ENCODE peak calls at places on chromosomes 5 and 9, in six cellular contexts. O is cardiac muscle cell, L is heart right ventricle, W is heart left ventricle, T is WERI-Rb-1, Y is SK-N-SH. J is an unnamed sample.

GRCh38 chr5:38556599-38557308 is at the start of gene LIFR:
- DNase-seq in O (peak), L (peak), W (peak), Y (peak), T (peak), J (peak)

GRCh38 chr5:146588331-146588730 is 72.3 kb upstream of the GPR151 start:
- DNase-seq in Y (no peak), W (no peak), O (no peak), T (no peak), L (no peak), J (peak)

GRCh38 chr5:37054391-37054790 is 177.8 kb downstream of the NIPBL start:
- DNase-seq in O (no peak), T (no peak), W (no peak), L (no peak), Y (peak), J (no peak)

GRCh38 chr5:4720831-4721230 is 419.3 kb upstream of the ADAMTS16 start:
- DNase-seq in W (peak), T (no peak), Y (no peak), L (no peak), O (no peak), J (peak)

GRCh38 chr5:40691894-40692293 is 12.2 kb downstream of the PTGER4 start:
- DNase-seq in O (no peak), T (no peak), W (no peak), L (no peak), Y (no peak), J (no peak)

GRCh38 chr5:112228672-112229071 is 190.4 kb downstream of the EPB41L4A start:
- DNase-seq in L (peak), Y (no peak), T (no peak), W (peak), O (peak), J (peak)

GRCh38 chr9:109401169-109401989 is 80.5 kb upstream of the EPB41L4B start:
- DNase-seq in T (peak), O (peak), Y (peak), W (no peak), L (no peak), J (peak)

GRCh38 chr5:79507251-79508205 is 6.4 kb downstream of the HOMER1 start:
- DNase-seq in Y (no peak), O (no peak), T (no peak), L (no peak), W (no peak), J (no peak)

GRCh38 chr9:20662156-20662555 is 21.9 kb upstream of the FOCAD start:
- DNase-seq in O (no peak), L (no peak), W (no peak), T (no peak), Y (peak), J (no peak)

GRCh38 chr9:4604678-4605095 is 57.4 kb upstream of the PLPP6 start:
- DNase-seq in Y (peak), L (peak), W (peak), O (peak), T (peak), J (peak)

GRCh38 chr5:151906246-151906645 is 18.4 kb downstream of the GLRA1 start:
- DNase-seq in O (no peak), Y (no peak), W (no peak), L (no peak), T (no peak), J (no peak)
- TF ChIP-seq CTCF in O (no peak), Y (no peak), W (no peak), L (no peak), T (no peak), J (no peak)

GRCh38 chr9:2321523-2322148 is 300.0 kb upstream of the VLDLR start:
- DNase-seq in W (no peak), O (no peak), T (no peak), Y (no peak), L (no peak), J (no peak)
- TF ChIP-seq CTCF in W (no peak), O (peak), T (no peak), Y (peak), L (peak), J (no peak)

DNA sequence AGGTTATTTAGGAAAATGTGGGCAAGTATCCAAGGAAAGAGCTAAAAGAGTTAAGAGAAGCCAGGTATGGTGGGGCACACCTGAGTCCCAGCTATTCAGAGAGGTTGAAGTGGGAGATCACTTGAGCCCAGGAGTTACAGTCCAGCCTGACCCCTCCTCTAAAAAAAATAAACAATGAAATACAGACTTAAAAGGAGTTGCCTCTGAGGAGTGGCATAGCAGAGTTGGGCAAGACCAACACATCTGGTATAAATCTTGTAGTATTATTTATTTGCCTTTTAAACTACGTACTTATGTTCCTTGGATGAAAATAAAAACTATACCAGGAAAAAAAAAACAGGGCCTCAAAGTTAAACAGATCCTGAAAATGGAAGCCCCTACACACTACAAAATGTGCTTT is 48.2 kb downstream of the MED27 start:
- DNase-seq in O (no peak), T (no peak), W (no peak), Y (no peak), L (no peak), J (no peak)
- TF ChIP-seq CTCF in O (no peak), T (no peak), W (no peak), Y (no peak), L (no peak), J (no peak)

GRCh38 chr5:3121813-3122212 is 370.3 kb upstream of the IRX2 start:
- DNase-seq in W (no peak), Y (no peak), T (no peak), O (no peak), L (no peak), J (no peak)

GRCh38 chr5:3122216-3122615 is 370.7 kb upstream of the IRX2 start:
- DNase-seq in Y (no peak), W (no peak), O (no peak), T (no peak), L (no peak), J (no peak)

GRCh38 chr5:3119435-3119834 is 368.0 kb upstream of the IRX2 start:
- DNase-seq in W (no peak), T (no peak), L (no peak), O (no peak), Y (no peak), J (no peak)

GRCh38 chr5:3118321-3118720 is 366.8 kb upstream of the IRX2 start:
- DNase-seq in Y (no peak), L (no peak), W (no peak), O (no peak), T (no peak), J (no peak)

DNA sequence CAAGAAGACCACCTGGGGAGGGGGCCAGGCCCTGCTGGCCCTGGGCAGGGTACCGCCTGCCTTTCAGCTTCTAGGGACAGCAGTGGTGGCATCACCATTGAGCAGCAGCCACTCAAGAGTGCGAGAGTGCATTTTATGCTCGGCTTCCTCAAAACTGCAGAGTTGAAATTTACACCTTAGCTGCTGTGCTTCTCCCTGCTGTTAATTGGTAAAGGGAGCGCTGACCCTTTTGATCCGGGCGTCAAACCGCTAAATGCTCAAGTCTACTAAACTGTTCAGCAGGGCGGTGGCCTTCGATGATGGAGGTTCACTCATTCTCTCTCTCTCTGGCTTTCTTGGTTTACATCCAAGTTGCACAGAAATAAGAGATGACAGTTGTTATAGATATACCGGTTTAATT is 368.5 kb upstream of the IRX2 start:
- DNase-seq in T (no peak), O (no peak), Y (no peak), W (no peak), L (no peak), J (no peak)
- TF ChIP-seq CTCF in T (no peak), O (no peak), Y (no peak), W (no peak), L (no peak), J (no peak)

DNA sequence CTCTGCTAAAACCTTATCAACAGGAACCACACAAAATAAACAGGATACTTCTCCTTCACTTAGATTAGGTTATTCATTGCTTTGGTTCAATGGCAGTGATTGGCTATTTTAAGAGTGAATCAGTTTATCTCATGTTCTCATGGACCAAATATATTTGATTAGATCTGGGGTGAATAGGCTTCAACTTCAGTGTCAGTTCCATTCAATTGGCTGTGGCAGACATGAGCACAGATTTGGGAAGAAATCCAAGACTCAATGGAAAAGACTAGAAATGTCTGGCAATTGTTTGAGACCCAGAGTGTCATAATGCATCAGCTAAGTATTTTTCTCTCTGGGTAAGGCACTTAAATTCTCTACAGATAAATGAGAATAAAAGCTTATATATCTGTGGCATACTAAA is 37.1 kb downstream of the CDH18 start:
- DNase-seq in O (no peak), L (no peak), T (no peak), W (no peak), Y (no peak), J (no peak)
- TF ChIP-seq CTCF in O (no peak), L (no peak), T (no peak), W (no peak), Y (no peak), J (no peak)

DNA sequence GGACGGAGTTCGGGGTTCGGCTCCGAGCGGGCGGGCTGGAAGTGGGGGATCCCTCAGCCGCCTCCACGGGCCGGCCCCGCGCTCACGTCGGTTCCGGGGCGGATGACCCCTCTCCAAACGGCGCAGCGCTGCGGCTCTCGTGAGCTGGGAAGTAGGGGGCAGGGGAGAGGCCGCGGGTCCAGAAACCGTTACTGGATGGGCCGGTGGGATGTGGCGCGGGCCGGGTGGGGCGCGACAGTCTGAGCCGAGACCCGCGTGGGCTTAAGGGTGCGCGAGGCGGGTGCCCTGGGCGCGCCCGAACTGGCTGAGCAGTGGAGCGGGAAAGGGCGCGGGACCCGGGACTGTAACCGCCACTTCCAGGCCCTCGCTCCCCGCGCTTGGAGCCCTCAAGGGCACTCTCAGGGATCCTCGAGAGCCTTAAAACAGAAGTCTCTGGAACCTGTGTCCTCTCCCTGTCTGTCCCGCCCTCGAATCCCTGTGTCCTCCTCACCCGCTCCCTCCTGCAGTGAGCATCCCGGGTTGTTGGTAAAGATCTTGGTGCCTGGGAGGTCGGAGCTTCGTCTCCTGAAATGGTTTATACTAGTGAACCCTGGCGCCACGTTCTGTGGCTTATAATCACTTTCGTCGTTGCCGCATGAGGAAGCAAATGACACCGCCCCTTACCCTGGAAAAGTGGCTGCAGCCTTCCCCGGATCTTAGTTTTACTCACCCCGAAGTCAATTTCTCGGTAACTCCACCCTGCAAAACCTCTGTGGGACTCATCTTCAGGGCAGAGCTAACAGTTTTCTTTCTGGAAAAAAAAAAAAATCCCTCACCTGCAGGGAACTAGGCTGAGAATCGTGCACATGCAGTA is 571 bp upstream of the MARCHF11 start:
- DNase-seq in T (peak), O (peak), W (no peak), Y (no peak), L (no peak), J (no peak)
- TF ChIP-seq CTCF in T (no peak), O (no peak), W (no peak), Y (no peak), L (no peak), J (no peak)